ENCODE peak calls at places on chromosomes 11 and 22, in ten cellular contexts. X is adrenal gland, S is erythroblast, D is cardiac fibroblast, J is H54, H is HFFc6, V is EH, I is RKO, Z is NCI-H1105, L is brain microvascular endothelial cell. C is an unnamed sample.
A peak's percentile ranks its signal among the peaks of the same experiment; 100 is the strongest.

GRCh38 chr11:73312036-73312435 is 4.0 kb downstream of the ARHGEF17 start:
- DNase-seq in Z (no peak), S (no peak), D (no peak), H (no peak), L (no peak), I (no peak), X (no peak), J (no peak), V (no peak), C (no peak)

GRCh38 chr11:112166561-112166960 is 611 bp upstream of the TEX12 start:
- DNase-seq in H (no peak), Z (no peak), L (no peak), D (peak; percentile 52), S (no peak), X (no peak), J (no peak), I (no peak), V (peak; percentile 29), C (no peak)

GRCh38 chr11:69513196-69513595 is 31.7 kb downstream of the LINC01488 start:
- DNase-seq in X (no peak), L (no peak), Z (no peak), J (no peak), V (no peak), H (no peak), D (no peak), I (no peak), S (no peak), C (no peak)

GRCh38 chr11:73866586-73866996 is 10.1 kb downstream of the COA4 start:
- DNase-seq in I (peak; percentile 94), Z (no peak), H (peak; percentile 88), L (peak; percentile 79), X (peak; percentile 92), V (peak; percentile 89), J (peak; percentile 46), D (peak; percentile 91), S (no peak), C (peak; percentile 97)

GRCh38 chr11:114258696-114259095 is 37.5 kb upstream of the NNMT start:
- DNase-seq in I (no peak), V (no peak), Z (no peak), H (no peak), L (no peak), X (no peak), J (no peak), D (no peak), S (no peak), C (no peak)

GRCh38 chr11:11149671-11150459 is 203.2 kb downstream of the CSNK2A3 start:
- DNase-seq in S (no peak), V (no peak), L (no peak), J (no peak), X (no peak), Z (no peak), D (no peak), I (no peak), H (no peak), C (no peak)

GRCh38 chr11:118176400-118177134 is at the start of gene SCN2B:
- DNase-seq in V (no peak), H (no peak), X (no peak), D (no peak), S (no peak), Z (no peak), I (no peak), J (no peak), L (no peak), C (peak; percentile 2)

GRCh38 chr22:19761500-19762314 is 1.1 kb downstream of the TBX1 start:
- DNase-seq in X (no peak), S (no peak), J (no peak), Z (no peak), D (no peak), V (no peak), L (no peak), I (no peak), H (no peak), C (no peak)

GRCh38 chr11:26522912-26523610 is 49.0 kb downstream of the MUC15 start:
- DNase-seq in Z (peak; percentile 20), H (peak; percentile 17), J (no peak), X (no peak), I (peak; percentile 10), L (peak; percentile 7), S (peak; percentile 17), D (peak; percentile 32), V (peak; percentile 29), C (peak; percentile 25)

GRCh38 chr11:112822478-112823274 is 138.5 kb upstream of the NCAM1 start:
- DNase-seq in J (no peak), L (no peak), S (no peak), Z (peak; percentile 20), V (no peak), I (no peak), D (no peak), H (no peak), X (peak; percentile 40), C (peak; percentile 9)

GRCh38 chr22:45709866-45710265 is 38.2 kb downstream of the ATXN10 start:
- DNase-seq in H (peak; percentile 81), V (peak; percentile 88), J (no peak), Z (no peak), L (peak; percentile 37), X (no peak), I (peak; percentile 66), S (no peak), D (no peak), C (peak; percentile 35)

GRCh38 chr11:59754494-59754858 is 700 bp upstream of the STX3 start:
- DNase-seq in L (no peak), D (no peak), V (no peak), H (no peak), X (no peak), Z (peak; percentile 15), I (peak; percentile 23), J (no peak), S (peak; percentile 45), C (no peak)

GRCh38 chr11:102637731-102638130 is 12.6 kb upstream of the MMP20 start:
- DNase-seq in L (no peak), H (no peak), I (no peak), J (no peak), V (no peak), D (peak; percentile 14), S (no peak), X (no peak), Z (no peak), C (peak; percentile 56)

GRCh38 chr11:126007263-126007662 is 55.4 kb downstream of the CDON start:
- DNase-seq in J (peak; percentile 5), Z (no peak), I (peak; percentile 28), L (peak; percentile 41), X (no peak), D (peak; percentile 41), H (peak; percentile 25), S (no peak), V (peak; percentile 65), C (peak; percentile 68)

GRCh38 chr11:116311141-116311540 is 461.6 kb downstream of the BUD13 start:
- DNase-seq in Z (peak; percentile 83), D (no peak), I (no peak), L (no peak), X (no peak), H (no peak), J (no peak), S (no peak), V (no peak), C (no peak)

GRCh38 chr11:130420478-130421198 is 7.8 kb downstream of the ADAMTS8 start:
- DNase-seq in X (no peak), D (peak; percentile 66), L (no peak), V (no peak), H (no peak), S (no peak), Z (no peak), I (no peak), J (no peak), C (no peak)

GRCh38 chr11:118076754-118077281 is at the start of gene TMPRSS4:
- DNase-seq in D (no peak), I (no peak), J (no peak), V (no peak), S (no peak), Z (peak; percentile 93), L (no peak), H (no peak), X (no peak), C (peak; percentile 86)

GRCh38 chr11:128904872-128905344 is 13.8 kb downstream of the KCNJ5 start:
- DNase-seq in H (no peak), I (no peak), V (peak; percentile 25), X (no peak), L (no peak), D (no peak), J (peak; percentile 30), S (no peak), Z (peak; percentile 82), C (no peak)

GRCh38 chr11:61777234-61778090 is 14.9 kb downstream of the TMEM258 start:
- DNase-seq in L (no peak), S (peak; percentile 55), I (no peak), D (no peak), Z (peak; percentile 7), J (no peak), V (no peak), X (peak; percentile 84), H (no peak), C (no peak)

GRCh38 chr11:13338437-13339069 is 61.0 kb downstream of the BMAL1 start:
- DNase-seq in H (peak; percentile 58), S (no peak), V (peak; percentile 77), L (peak; percentile 51), X (peak; percentile 69), I (peak; percentile 58), D (peak; percentile 50), Z (no peak), J (peak; percentile 52), C (peak; percentile 68)

GRCh38 chr11:33948494-33948893 is 56.6 kb upstream of the LMO2 start:
- DNase-seq in X (no peak), D (no peak), L (no peak), J (no peak), S (no peak), Z (no peak), I (no peak), V (no peak), H (no peak), C (no peak)